ENCODE peak calls at places on chromosomes 1 and 21, in six cellular contexts. One of them, this sample, is unnamed.

GRCh38 chr1:89624715-89625323 is 8.1 kb upstream of the LRRC8C start:
- DNase-seq in uterus: no peak
- DNase-seq in endothelial cell of umbilical vein: no peak
- DNase-seq in fibroblast of the aortic adventitia: no peak
- DNase-seq in thyroid gland: no peak
- DNase-seq in heart right ventricle: no peak
- DNase-seq in this sample: no peak

GRCh38 chr1:116172666-116173065 is 61.5 kb downstream of the MAB21L3 start:
- DNase-seq in uterus: no peak
- DNase-seq in heart right ventricle: no peak
- DNase-seq in thyroid gland: no peak
- DNase-seq in endothelial cell of umbilical vein: no peak
- DNase-seq in fibroblast of the aortic adventitia: no peak
- DNase-seq in this sample: no peak

GRCh38 chr1:186655877-186656276 is 24.3 kb downstream of the PTGS2 start:
- DNase-seq in thyroid gland: no peak
- DNase-seq in uterus: no peak
- DNase-seq in heart right ventricle: no peak
- DNase-seq in endothelial cell of umbilical vein: peak
- DNase-seq in fibroblast of the aortic adventitia: no peak
- DNase-seq in this sample: no peak

GRCh38 chr1:113396585-113396984 is 6.3 kb downstream of the MAGI3 start:
- DNase-seq in fibroblast of the aortic adventitia: peak
- DNase-seq in uterus: no peak
- DNase-seq in thyroid gland: peak
- DNase-seq in endothelial cell of umbilical vein: peak
- DNase-seq in heart right ventricle: no peak
- DNase-seq in this sample: peak

GRCh38 chr1:162397039-162397448 is 14.9 kb downstream of the SH2D1B start:
- DNase-seq in endothelial cell of umbilical vein: no peak
- DNase-seq in fibroblast of the aortic adventitia: peak
- DNase-seq in thyroid gland: no peak
- DNase-seq in heart right ventricle: no peak
- DNase-seq in uterus: no peak
- DNase-seq in this sample: peak

GRCh38 chr21:42188663-42189062 is 30.3 kb upstream of the ABCG1 start:
- DNase-seq in uterus: no peak
- DNase-seq in endothelial cell of umbilical vein: no peak
- DNase-seq in fibroblast of the aortic adventitia: no peak
- DNase-seq in thyroid gland: no peak
- DNase-seq in heart right ventricle: no peak
- DNase-seq in this sample: no peak

GRCh38 chr1:150543500-150544143 is 5.6 kb upstream of the ADAMTSL4 start:
- DNase-seq in heart right ventricle: no peak
- DNase-seq in thyroid gland: no peak
- DNase-seq in uterus: no peak
- DNase-seq in endothelial cell of umbilical vein: no peak
- DNase-seq in fibroblast of the aortic adventitia: peak
- DNase-seq in this sample: peak

GRCh38 chr1:68811806-68812205 is 314.9 kb upstream of the DEPDC1 start:
- DNase-seq in endothelial cell of umbilical vein: no peak
- DNase-seq in fibroblast of the aortic adventitia: no peak
- DNase-seq in uterus: no peak
- DNase-seq in heart right ventricle: no peak
- DNase-seq in thyroid gland: no peak
- DNase-seq in this sample: no peak

GRCh38 chr1:59678809-59679228 is 135.9 kb upstream of the HOOK1 start:
- DNase-seq in fibroblast of the aortic adventitia: peak
- DNase-seq in heart right ventricle: no peak
- DNase-seq in endothelial cell of umbilical vein: peak
- DNase-seq in uterus: no peak
- DNase-seq in thyroid gland: peak
- DNase-seq in this sample: peak

GRCh38 chr21:41648591-41649031 is 118.2 kb downstream of the RIPK4 start:
- DNase-seq in heart right ventricle: no peak
- DNase-seq in thyroid gland: no peak
- DNase-seq in endothelial cell of umbilical vein: no peak
- DNase-seq in fibroblast of the aortic adventitia: peak
- DNase-seq in uterus: no peak
- DNase-seq in this sample: peak

GRCh38 chr21:42162831-42163510 is 56.0 kb upstream of the ABCG1 start:
- DNase-seq in heart right ventricle: no peak
- DNase-seq in thyroid gland: peak
- DNase-seq in fibroblast of the aortic adventitia: no peak
- DNase-seq in endothelial cell of umbilical vein: no peak
- DNase-seq in uterus: no peak
- DNase-seq in this sample: no peak

GRCh38 chr21:29642551-29643245 is 297.1 kb downstream of the GRIK1 start:
- DNase-seq in thyroid gland: no peak
- DNase-seq in endothelial cell of umbilical vein: no peak
- DNase-seq in uterus: no peak
- DNase-seq in fibroblast of the aortic adventitia: no peak
- DNase-seq in heart right ventricle: no peak
- DNase-seq in this sample: no peak

GRCh38 chr1:103230061-103230460 is 121.7 kb upstream of the COL11A1 start:
- DNase-seq in fibroblast of the aortic adventitia: no peak
- DNase-seq in heart right ventricle: no peak
- DNase-seq in uterus: no peak
- DNase-seq in endothelial cell of umbilical vein: no peak
- DNase-seq in thyroid gland: no peak
- DNase-seq in this sample: no peak

GRCh38 chr21:25176637-25177412 is 430.5 kb downstream of the MRPL39 start:
- DNase-seq in fibroblast of the aortic adventitia: no peak
- DNase-seq in uterus: no peak
- DNase-seq in endothelial cell of umbilical vein: no peak
- DNase-seq in thyroid gland: no peak
- DNase-seq in heart right ventricle: no peak
- DNase-seq in this sample: no peak

GRCh38 chr1:193077991-193078390 is 18.6 kb downstream of the RO60 start:
- DNase-seq in endothelial cell of umbilical vein: no peak
- DNase-seq in uterus: no peak
- DNase-seq in heart right ventricle: no peak
- DNase-seq in fibroblast of the aortic adventitia: no peak
- DNase-seq in thyroid gland: no peak
- DNase-seq in this sample: no peak

GRCh38 chr1:180188103-180188506 is 33.4 kb downstream of the QSOX1 start:
- DNase-seq in uterus: peak
- DNase-seq in heart right ventricle: no peak
- DNase-seq in endothelial cell of umbilical vein: peak
- DNase-seq in thyroid gland: peak
- DNase-seq in fibroblast of the aortic adventitia: peak
- DNase-seq in this sample: peak

GRCh38 chr1:8708259-8708658 is 109.2 kb downstream of the RERE start:
- DNase-seq in heart right ventricle: no peak
- DNase-seq in fibroblast of the aortic adventitia: no peak
- DNase-seq in endothelial cell of umbilical vein: no peak
- DNase-seq in thyroid gland: no peak
- DNase-seq in uterus: no peak
- DNase-seq in this sample: no peak

GRCh38 chr1:8716238-8716637 is 101.2 kb downstream of the RERE start:
- DNase-seq in thyroid gland: peak
- DNase-seq in uterus: no peak
- DNase-seq in fibroblast of the aortic adventitia: no peak
- DNase-seq in heart right ventricle: no peak
- DNase-seq in endothelial cell of umbilical vein: no peak
- DNase-seq in this sample: no peak

GRCh38 chr1:8711161-8711560 is 106.3 kb downstream of the RERE start:
- DNase-seq in uterus: no peak
- DNase-seq in thyroid gland: no peak
- DNase-seq in heart right ventricle: no peak
- DNase-seq in endothelial cell of umbilical vein: peak
- DNase-seq in fibroblast of the aortic adventitia: peak
- DNase-seq in this sample: peak

GRCh38 chr1:8712413-8713229 is 104.8 kb downstream of the RERE start:
- DNase-seq in fibroblast of the aortic adventitia: peak
- DNase-seq in endothelial cell of umbilical vein: peak
- DNase-seq in heart right ventricle: no peak
- DNase-seq in thyroid gland: no peak
- DNase-seq in uterus: no peak
- DNase-seq in this sample: peak

DNA sequence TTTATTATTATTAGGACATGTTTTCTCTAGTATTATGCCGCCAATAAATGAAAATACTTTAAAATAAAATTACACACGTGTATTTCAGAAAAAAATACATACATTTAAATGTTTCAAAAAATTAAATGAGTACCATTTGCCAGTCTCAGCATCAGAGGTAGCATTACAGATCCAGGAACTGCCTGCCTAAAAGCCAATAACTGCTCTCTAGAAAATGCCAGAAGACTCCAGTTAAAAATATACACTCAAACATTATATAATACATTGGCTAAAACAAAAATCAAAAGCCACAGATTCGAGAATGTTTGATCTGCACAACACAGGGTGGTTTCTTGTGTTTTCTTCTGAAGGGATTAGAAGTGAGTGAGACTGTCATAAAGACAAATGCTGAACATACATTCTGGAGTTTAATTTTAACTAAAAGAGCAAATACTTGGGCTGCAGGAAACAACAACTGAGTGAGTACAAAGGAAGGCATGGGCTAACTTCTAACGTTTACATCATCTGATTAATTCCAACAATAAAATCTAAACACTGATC is 105.5 kb downstream of the RERE start:
- DNase-seq in thyroid gland: no peak
- DNase-seq in heart right ventricle: no peak
- DNase-seq in fibroblast of the aortic adventitia: no peak
- DNase-seq in endothelial cell of umbilical vein: no peak
- DNase-seq in uterus: no peak
- DNase-seq in this sample: no peak
- H3K4me3 ChIP-seq in thyroid gland: no peak
- H3K4me3 ChIP-seq in heart right ventricle: no peak
- H3K4me3 ChIP-seq in fibroblast of the aortic adventitia: peak
- H3K4me3 ChIP-seq in endothelial cell of umbilical vein: no peak
- H3K4me3 ChIP-seq in uterus: no peak
- H3K4me3 ChIP-seq in this sample: peak

GRCh38 chr1:155126494-155127104 is 1.1 kb upstream of the EFNA1 start:
- DNase-seq in thyroid gland: peak
- DNase-seq in fibroblast of the aortic adventitia: peak
- DNase-seq in uterus: no peak
- DNase-seq in heart right ventricle: peak
- DNase-seq in endothelial cell of umbilical vein: peak
- DNase-seq in this sample: no peak
- TF ChIP-seq CTCF in thyroid gland: no peak
- TF ChIP-seq CTCF in fibroblast of the aortic adventitia: no peak
- TF ChIP-seq CTCF in uterus: no peak
- TF ChIP-seq CTCF in heart right ventricle: no peak
- TF ChIP-seq CTCF in endothelial cell of umbilical vein: no peak
- TF ChIP-seq CTCF in this sample: no peak

GRCh38 chr1:209249785-209250441 is 333.6 kb upstream of the CAMK1G start:
- DNase-seq in heart right ventricle: no peak
- DNase-seq in uterus: no peak
- DNase-seq in endothelial cell of umbilical vein: no peak
- DNase-seq in fibroblast of the aortic adventitia: no peak
- DNase-seq in thyroid gland: no peak
- DNase-seq in this sample: no peak
- H3K4me3 ChIP-seq in heart right ventricle: no peak
- H3K4me3 ChIP-seq in uterus: no peak
- H3K4me3 ChIP-seq in endothelial cell of umbilical vein: no peak
- H3K4me3 ChIP-seq in fibroblast of the aortic adventitia: no peak
- H3K4me3 ChIP-seq in thyroid gland: no peak
- H3K4me3 ChIP-seq in this sample: no peak

GRCh38 chr1:204356997-204357396 is 2.7 kb downstream of the PLEKHA6 start:
- DNase-seq in thyroid gland: no peak
- DNase-seq in endothelial cell of umbilical vein: no peak
- DNase-seq in uterus: no peak
- DNase-seq in fibroblast of the aortic adventitia: no peak
- DNase-seq in heart right ventricle: no peak
- DNase-seq in this sample: no peak
- TF ChIP-seq CTCF in thyroid gland: no peak
- TF ChIP-seq CTCF in endothelial cell of umbilical vein: no peak
- TF ChIP-seq CTCF in uterus: no peak
- TF ChIP-seq CTCF in fibroblast of the aortic adventitia: no peak
- TF ChIP-seq CTCF in heart right ventricle: no peak
- TF ChIP-seq CTCF in this sample: no peak

GRCh38 chr1:37755290-37755689 is 9.6 kb downstream of the EPHA10 start:
- DNase-seq in heart right ventricle: no peak
- DNase-seq in uterus: no peak
- DNase-seq in fibroblast of the aortic adventitia: no peak
- DNase-seq in endothelial cell of umbilical vein: no peak
- DNase-seq in thyroid gland: no peak
- DNase-seq in this sample: no peak

GRCh38 chr1:37752213-37752582 is 12.7 kb downstream of the EPHA10 start:
- DNase-seq in endothelial cell of umbilical vein: no peak
- DNase-seq in uterus: no peak
- DNase-seq in fibroblast of the aortic adventitia: no peak
- DNase-seq in thyroid gland: no peak
- DNase-seq in heart right ventricle: no peak
- DNase-seq in this sample: no peak

GRCh38 chr1:37755951-37756350 is 9.0 kb downstream of the EPHA10 start:
- DNase-seq in fibroblast of the aortic adventitia: no peak
- DNase-seq in thyroid gland: no peak
- DNase-seq in heart right ventricle: no peak
- DNase-seq in endothelial cell of umbilical vein: no peak
- DNase-seq in uterus: no peak
- DNase-seq in this sample: no peak

GRCh38 chr1:37752583-37753471 is 12.1 kb downstream of the EPHA10 start:
- DNase-seq in heart right ventricle: no peak
- DNase-seq in uterus: no peak
- DNase-seq in endothelial cell of umbilical vein: no peak
- DNase-seq in thyroid gland: peak
- DNase-seq in fibroblast of the aortic adventitia: no peak
- DNase-seq in this sample: peak

DNA sequence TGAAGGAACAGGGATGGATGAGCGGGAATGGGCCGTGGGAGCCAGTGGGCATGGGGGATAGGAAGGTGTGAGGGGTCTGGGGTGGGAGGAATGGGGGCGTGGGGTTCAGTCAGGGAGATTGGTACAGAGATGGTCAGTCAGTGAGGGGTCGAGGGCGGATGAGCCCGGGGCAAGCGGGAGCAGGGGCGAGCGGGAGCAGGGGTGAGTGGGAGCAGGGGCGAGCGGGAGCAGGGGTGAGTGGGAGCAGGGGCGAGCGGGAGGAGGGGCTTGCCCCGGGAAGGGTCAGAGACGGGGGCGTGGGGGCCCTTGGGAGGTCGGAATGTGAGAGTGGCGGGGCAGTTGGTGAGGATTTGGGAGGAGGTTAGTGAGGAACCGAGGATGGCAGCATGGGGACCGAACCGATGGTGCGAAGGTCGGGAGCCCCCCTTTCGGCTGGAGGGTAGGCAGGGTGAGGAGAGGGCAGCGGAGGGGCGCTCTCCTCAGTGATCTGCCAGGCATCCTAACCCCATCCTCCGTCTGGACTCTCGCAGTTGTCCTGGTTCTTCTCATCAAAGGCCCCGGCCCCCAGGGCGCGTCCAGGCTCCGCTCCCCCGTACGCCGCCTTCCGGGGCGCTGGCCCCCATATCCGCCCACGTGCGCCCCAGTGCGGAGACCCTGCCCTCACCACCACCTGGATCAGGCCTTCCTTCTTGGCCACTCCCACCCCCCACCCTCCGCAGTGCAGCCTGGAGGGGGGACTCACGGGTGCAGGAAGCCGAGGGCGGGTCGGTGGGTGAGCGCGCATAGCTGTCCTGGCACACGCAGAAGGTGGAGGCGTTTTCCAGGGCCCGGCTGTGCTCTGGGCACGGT is 11.2 kb downstream of the EPHA10 start:
- DNase-seq in uterus: no peak
- DNase-seq in thyroid gland: no peak
- DNase-seq in heart right ventricle: no peak
- DNase-seq in endothelial cell of umbilical vein: no peak
- DNase-seq in fibroblast of the aortic adventitia: no peak
- DNase-seq in this sample: no peak
- H3K4me3 ChIP-seq in uterus: no peak
- H3K4me3 ChIP-seq in thyroid gland: no peak
- H3K4me3 ChIP-seq in heart right ventricle: no peak
- H3K4me3 ChIP-seq in endothelial cell of umbilical vein: no peak
- H3K4me3 ChIP-seq in fibroblast of the aortic adventitia: no peak
- H3K4me3 ChIP-seq in this sample: no peak

This sample was measured in fibroblast of pulmonary artery.